ENCODE peak calls at places on chromosomes 3 and 15, in six cellular contexts. P, E, G, C, Q and V are unnamed samples.
A peak's percentile ranks its signal among the peaks of the same experiment; 100 is the strongest.

GRCh38 chr3:51270559-51270958 is 114.5 kb upstream of the MANF start:
- DNase-seq in G (no peak), P (no peak), Q (no peak), E (no peak), C (no peak), V (no peak)

GRCh38 chr3:195250473-195251251 is 20.3 kb downstream of the XXYLT1 start:
- DNase-seq in G (no peak), E (no peak), Q (no peak), C (no peak), P (peak; percentile 38), V (no peak)

GRCh38 chr3:141352262-141352984 is 15.9 kb upstream of the ZBTB38 start:
- DNase-seq in E (no peak), C (no peak), G (no peak), Q (no peak), P (no peak), V (no peak)

GRCh38 chr15:50702762-50703334 is 16.3 kb upstream of the TRPM7 start:
- DNase-seq in Q (no peak), C (no peak), P (no peak), E (no peak), G (no peak), V (no peak)

GRCh38 chr3:51942603-51943450 is 664 bp downstream of the PARP3 start:
- DNase-seq in Q (peak; percentile 67), C (peak; percentile 54), E (no peak), P (peak; percentile 16), G (peak; percentile 26), V (peak; percentile 86)

GRCh38 chr3:140599009-140599408 is 78.9 kb upstream of the TRIM42 start:
- DNase-seq in C (no peak), P (no peak), Q (no peak), E (peak; percentile 35), G (no peak), V (no peak)

GRCh38 chr3:102200126-102200525 is 234.7 kb upstream of the ZPLD1 start:
- DNase-seq in G (no peak), C (no peak), Q (no peak), E (peak; percentile 23), P (peak; percentile 61), V (no peak)

GRCh38 chr3:149214702-149215101 is 6.9 kb downstream of the CP start:
- DNase-seq in G (no peak), P (no peak), C (no peak), E (no peak), Q (no peak), V (no peak)

GRCh38 chr3:129502641-129503386 is 25.6 kb upstream of the RHO start:
- DNase-seq in E (no peak), G (no peak), Q (no peak), P (no peak), C (no peak), V (no peak)

GRCh38 chr3:128252083-128252482 is 98.8 kb downstream of the EEFSEC start:
- DNase-seq in G (no peak), E (no peak), Q (no peak), P (no peak), C (no peak), V (no peak)

GRCh38 chr3:99902091-99902490 is 84.4 kb downstream of the CMSS1 start:
- DNase-seq in Q (no peak), P (peak; percentile 29), E (no peak), G (no peak), C (no peak), V (no peak)

GRCh38 chr3:112302881-112303761 is 9.1 kb upstream of the SLC9C1 start:
- DNase-seq in C (no peak), E (no peak), Q (no peak), P (no peak), G (no peak), V (no peak)

GRCh38 chr3:133472242-133472641 is 72.4 kb downstream of the BFSP2 start:
- DNase-seq in Q (no peak), P (no peak), G (no peak), C (no peak), E (no peak), V (no peak)

GRCh38 chr15:92226020-92226612 is 167.6 kb upstream of the ST8SIA2 start:
- DNase-seq in P (no peak), G (peak; percentile 16), E (no peak), C (peak; percentile 22), Q (no peak), V (no peak)

GRCh38 chr3:107790612-107791011 is 267.9 kb downstream of the BBX start:
- DNase-seq in Q (no peak), C (no peak), G (no peak), P (no peak), E (no peak), V (no peak)

GRCh38 chr15:89051875-89052274 is 36.4 kb upstream of the ABHD2 start:
- DNase-seq in G (no peak), C (no peak), E (no peak), P (peak; percentile 87), Q (no peak), V (no peak)

GRCh38 chr15:29674661-29675533 is 147.4 kb downstream of the TJP1 start:
- DNase-seq in C (peak; percentile 89), P (no peak), G (no peak), E (no peak), Q (peak; percentile 85), V (no peak)

GRCh38 chr3:21256932-21257331 is 494.1 kb downstream of the ZNF385D start:
- DNase-seq in C (peak; percentile 63), G (no peak), P (no peak), E (no peak), Q (peak; percentile 77), V (no peak)

GRCh38 chr15:66883322-66883911 is 181.4 kb downstream of the SMAD6 start:
- DNase-seq in P (peak; percentile 99), Q (peak; percentile 86), G (peak; percentile 98), E (peak; percentile 99), C (no peak), V (peak; percentile 99)

GRCh38 chr15:59611277-59612260 is at the start of gene GCNT3:
- DNase-seq in P (peak; percentile 23), E (no peak), G (peak; percentile 32), Q (no peak), C (no peak), V (no peak)

GRCh38 chr15:82698711-82699345 is 10.8 kb downstream of the AP3B2 start:
- DNase-seq in Q (no peak), G (no peak), C (no peak), P (no peak), E (no peak), V (no peak)

GRCh38 chr15:35519536-35520149 is 26.3 kb downstream of the DPH6 start:
- DNase-seq in G (peak; percentile 28), C (peak; percentile 11), E (no peak), P (peak; percentile 31), Q (no peak), V (no peak)

DNA sequence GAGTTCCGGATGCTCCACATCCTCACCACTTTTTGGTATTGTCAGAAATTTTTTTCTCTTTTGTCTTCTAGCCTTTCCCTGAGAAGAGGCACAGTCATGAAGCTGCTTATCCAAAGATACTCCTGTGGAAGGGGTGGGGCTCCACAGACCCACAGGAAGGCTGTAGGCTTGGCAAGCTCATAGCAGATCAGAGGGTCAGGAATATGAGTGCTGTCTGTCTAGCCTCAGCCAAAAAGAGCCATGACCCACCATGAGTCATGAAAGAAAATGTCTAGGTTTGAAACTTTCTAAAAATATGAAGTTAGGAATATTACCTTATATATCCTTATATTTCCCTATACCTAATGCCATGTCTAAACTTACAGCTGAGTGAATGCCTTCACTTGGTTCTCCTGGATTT is 118.2 kb upstream of the THBS1 start:
- DNase-seq in Q (no peak), P (peak; percentile 91), G (no peak), E (no peak), C (no peak), V (no peak)
- H3K27ac ChIP-seq in Q (no peak overlapping the region), P (peak overlapping the region; percentile 67), G (no peak overlapping the region), E (no peak overlapping the region), C (no peak overlapping the region), V (no peak overlapping the region)

DNA sequence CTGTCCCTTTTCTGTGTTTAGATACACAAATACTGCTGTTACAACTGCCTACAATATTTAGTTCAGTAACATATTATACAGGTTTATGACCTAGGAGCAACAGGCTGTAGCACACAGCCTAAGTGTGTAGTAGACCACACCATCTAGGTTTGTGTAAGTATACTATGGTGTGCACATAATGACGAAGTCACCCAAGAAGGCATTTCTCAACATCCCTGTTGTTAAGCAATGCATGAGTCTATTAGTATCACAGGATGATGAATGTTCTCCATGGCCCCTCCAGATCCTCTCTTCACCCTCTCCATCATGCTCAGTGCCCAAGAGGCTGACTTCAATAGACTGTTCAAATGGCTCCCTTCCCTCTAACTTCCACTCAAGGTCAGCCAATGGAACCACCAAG is 14.6 kb upstream of the SEC62 start:
- DNase-seq in C (no peak), G (no peak), E (no peak), Q (no peak), P (no peak), V (no peak)
- TF ChIP-seq CTCF in C (no peak), G (no peak), E (no peak), Q (no peak), P (no peak), V (no peak)

DNA sequence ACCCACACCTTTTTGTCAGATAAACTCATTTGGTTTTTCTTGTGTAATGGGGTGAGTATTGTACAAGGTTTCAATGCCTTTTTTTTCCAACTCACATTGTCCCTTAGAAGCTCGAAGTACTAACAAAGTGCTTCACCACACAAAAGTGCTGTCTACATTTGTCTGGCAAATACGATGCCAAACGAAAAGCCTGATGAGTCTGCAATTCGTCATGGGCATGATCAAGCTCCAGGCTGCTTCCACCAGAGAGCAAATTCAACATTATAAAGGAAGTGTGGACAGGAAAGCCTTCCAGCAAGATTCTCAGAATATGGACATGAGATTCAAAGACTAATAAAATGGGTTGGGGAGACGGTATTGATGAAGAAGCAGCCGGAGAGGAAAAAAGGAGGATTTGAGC is 495.0 kb downstream of the FHIT start:
- DNase-seq in P (no peak), E (no peak), G (no peak), Q (no peak), C (no peak), V (no peak)
- H3K4me3 ChIP-seq in P (no peak overlapping the region), E (no peak overlapping the region), G (no peak overlapping the region), Q (no peak overlapping the region), C (no peak overlapping the region), V (no peak overlapping the region)

GRCh38 chr15:62933388-62933787 is 109.2 kb upstream of the TPM1 start:
- DNase-seq in C (no peak), P (no peak), G (no peak), Q (no peak), E (no peak), V (no peak)
- H3K27ac ChIP-seq in C (peak overlapping the region; percentile 94), P (no peak overlapping the region), G (no peak overlapping the region), Q (no peak overlapping the region), E (no peak overlapping the region), V (no peak overlapping the region)

GRCh38 chr15:99213187-99213811 is 36.1 kb downstream of the TTC23 start:
- DNase-seq in Q (peak; percentile 79), G (peak; percentile 32), C (peak; percentile 66), P (peak; percentile 78), E (no peak), V (no peak)
- TF ChIP-seq CTCF in Q (peak; percentile 77), G (peak; percentile 85), C (peak; percentile 96), P (peak; percentile 96), E (peak; percentile 77), V (peak; percentile 79)

GRCh38 chr15:90419202-90419601 is 31.2 kb downstream of the IQGAP1 start:
- DNase-seq in C (no peak), G (no peak), Q (no peak), E (no peak), P (no peak), V (no peak)
- H3K4me3 ChIP-seq in C (no peak overlapping the region), G (no peak overlapping the region), Q (no peak overlapping the region), E (no peak overlapping the region), P (no peak overlapping the region), V (no peak overlapping the region)

GRCh38 chr15:100349321-100349695 is 7.5 kb upstream of the ADAMTS17 start:
- DNase-seq in P (no peak), G (no peak), Q (no peak), C (no peak), E (no peak), V (no peak)
- H3K27ac ChIP-seq in P (no peak overlapping the region), G (no peak overlapping the region), Q (peak overlapping the region; percentile 98), C (no peak overlapping the region), E (no peak overlapping the region), V (peak overlapping the region; percentile 92)